ENCODE peak calls at places on chromosomes 1 and 21, in six cellular contexts. J is NB4, X is H4, K is foreskin fibroblast, P is T-helper 1 cell, L is non-pigmented ciliary epithelial cell. Q is an unnamed sample.

GRCh38 chr1:40094481-40095110 is 2.5 kb downstream of the PPT1 start:
- DNase-seq in K (no peak), J (peak; percentile 33), X (no peak), L (no peak), P (no peak), Q (no peak)

GRCh38 chr1:63774617-63775417 is 1.0 kb downstream of the ROR1 start:
- DNase-seq in L (no peak), P (no peak), J (no peak), K (peak; percentile 56), X (no peak), Q (peak; percentile 38)

GRCh38 chr1:229938571-229938970 is 128.5 kb upstream of the GALNT2 start:
- DNase-seq in K (no peak), P (no peak), L (no peak), J (no peak), X (no peak), Q (no peak)

GRCh38 chr1:230109871-230110667 is 43.0 kb downstream of the GALNT2 start:
- DNase-seq in J (no peak), P (no peak), L (no peak), K (no peak), X (no peak), Q (no peak)

GRCh38 chr21:31557956-31558838 is 101.3 kb upstream of the SOD1 start:
- DNase-seq in X (no peak), K (no peak), L (no peak), P (peak; percentile 18), J (no peak), Q (no peak)

GRCh38 chr1:235295902-235296350 is 32.1 kb downstream of the ARID4B start:
- DNase-seq in J (no peak), X (peak; percentile 16), K (peak; percentile 20), P (no peak), L (peak; percentile 50), Q (no peak)

GRCh38 chr1:242784074-242784473 is 259.6 kb upstream of the PLD5 start:
- DNase-seq in L (no peak), J (no peak), X (no peak), K (no peak), P (no peak), Q (no peak)

GRCh38 chr1:84700065-84700464 is 9.8 kb upstream of the SSX2IP start:
- DNase-seq in L (no peak), X (no peak), P (no peak), J (peak; percentile 39), K (no peak), Q (no peak)

GRCh38 chr1:185074307-185074706 is 28.9 kb downstream of the RNF2 start:
- DNase-seq in K (no peak), J (no peak), L (no peak), X (no peak), P (no peak), Q (no peak)

GRCh38 chr1:39933956-39934941 is 20.7 kb upstream of the MFSD2A start:
- DNase-seq in J (peak; percentile 99), X (peak; percentile 89), L (peak; percentile 65), K (peak; percentile 100), P (no peak), Q (peak; percentile 94)

GRCh38 chr21:15732996-15733329 is 3.2 kb downstream of the USP25 start:
- DNase-seq in X (no peak), P (no peak), K (no peak), L (no peak), J (no peak), Q (no peak)

GRCh38 chr1:31843506-31843905 is 27.7 kb upstream of the SPOCD1 start:
- DNase-seq in J (no peak), L (peak; percentile 17), K (peak; percentile 89), X (no peak), P (no peak), Q (no peak)

GRCh38 chr1:203643213-203644045 is 16.8 kb downstream of the ATP2B4 start:
- DNase-seq in J (no peak), P (no peak), K (no peak), X (peak; percentile 25), L (no peak), Q (no peak)

GRCh38 chr1:178725603-178726517 is 816 bp downstream of the RALGPS2 start:
- DNase-seq in X (peak; percentile 83), J (peak; percentile 93), L (peak; percentile 72), K (peak; percentile 67), P (peak; percentile 19), Q (peak; percentile 93)

GRCh38 chr1:156961709-156962108 is 41.3 kb downstream of the LRRC71 start:
- DNase-seq in L (no peak), X (peak; percentile 18), J (peak; percentile 38), P (no peak), K (no peak), Q (no peak)